ENCODE peak calls at places on chromosomes 5 and 9, in five cellular contexts. H is hippocampal formation, Q is foreskin melanocyte, P is RWPE2, O is keratinocyte. S is an unnamed sample.

GRCh38 chr9:76741524-76741923 is 22.7 kb upstream of the PCA3 start:
- DNase-seq in H (no peak), Q (no peak), P (no peak), O (no peak), S (no peak)

GRCh38 chr9:121718063-121718462 is 66.6 kb downstream of the DAB2IP start:
- DNase-seq in H (peak; percentile 61), Q (no peak), P (no peak), O (no peak), S (no peak)

GRCh38 chr5:138647261-138647788 is 72.1 kb upstream of the HSPA9 start:
- DNase-seq in H (no peak), Q (no peak), P (no peak), O (no peak), S (no peak)

GRCh38 chr5:139361821-139362429 is 20.3 kb downstream of the PAIP2 start:
- DNase-seq in H (no peak), Q (no peak), P (no peak), O (no peak), S (no peak)

GRCh38 chr5:159878988-159879471 is 37.3 kb upstream of the ADRA1B start:
- DNase-seq in H (peak; percentile 24), Q (no peak), P (no peak), O (no peak), S (no peak)

GRCh38 chr5:55110156-55110680 is 7.8 kb downstream of the GZMA start:
- DNase-seq in H (no peak), Q (no peak), P (no peak), O (no peak), S (no peak)

GRCh38 chr5:159821541-159821940 is 94.7 kb upstream of the ADRA1B start:
- DNase-seq in H (no peak), Q (no peak), P (no peak), O (no peak), S (no peak)

GRCh38 chr9:68619636-68620035 is 79.0 kb upstream of the TMEM252 start:
- DNase-seq in H (no peak), Q (no peak), P (no peak), O (no peak), S (no peak)

GRCh38 chr9:84111726-84112125 is 131.1 kb downstream of the RMI1 start:
- DNase-seq in H (no peak), Q (no peak), P (no peak), O (no peak), S (no peak)

GRCh38 chr9:8660383-8660782 is 860.8 kb upstream of the DMAC1 start:
- DNase-seq in H (no peak), Q (no peak), P (no peak), O (no peak), S (no peak)

GRCh38 chr9:96222132-96222531 is 79.8 kb downstream of the HSD17B3 start:
- DNase-seq in H (no peak), Q (no peak), P (no peak), O (no peak), S (no peak)

GRCh38 chr9:121743441-121744001 is 92.1 kb downstream of the DAB2IP start:
- DNase-seq in H (peak; percentile 71), Q (peak; percentile 82), P (no peak), O (no peak), S (no peak)

GRCh38 chr5:1521671-1522600 is 1.8 kb downstream of the LPCAT1 start:
- DNase-seq in H (no peak), Q (no peak), P (peak; percentile 81), O (no peak), S (peak; percentile 88)